ENCODE peak calls at places on chromosomes 16 and 17, in nine cellular contexts. P is IMR-90; X is amniotic stem cell; Q is A549; I is small intestine; W is CD4-positive, CD25-positive, alpha-beta regulatory T cell; O is activated T-cell treated with anti-CD3 and anti-CD28 coated beads for 48 hours; K is kidney tubule cell; B is NCI-H1417. V is an unnamed sample.

GRCh38 chr16:57004387-57005250 is 15.3 kb downstream of the NLRC5 start:
- DNase-seq in Q (no peak), B (no peak), W (no peak), X (no peak), O (no peak), K (no peak), P (no peak), I (no peak), V (no peak)

GRCh38 chr17:68356520-68356919 is 65.2 kb downstream of the ARSG start:
- DNase-seq in B (no peak), X (no peak), P (no peak), Q (no peak), I (peak; percentile 69), O (peak; percentile 52), W (peak; percentile 26), K (no peak), V (peak; percentile 42)

GRCh38 chr17:80790981-80791742 is 200.5 kb upstream of the CHMP6 start:
- DNase-seq in B (no peak), X (no peak), W (no peak), I (no peak), P (no peak), K (no peak), O (no peak), Q (no peak), V (peak; percentile 30)

GRCh38 chr17:28841901-28842281 is 699 bp downstream of the FAM222B start:
- DNase-seq in B (no peak), W (no peak), P (no peak), O (no peak), I (peak; percentile 87), K (peak; percentile 17), Q (peak; percentile 42), X (no peak), V (no peak)

GRCh38 chr16:70493863-70494770 is 29.2 kb downstream of the COG4 start:
- DNase-seq in B (no peak), Q (no peak), O (no peak), X (no peak), P (peak; percentile 28), K (no peak), I (no peak), W (no peak), V (no peak)

GRCh38 chr16:82169861-82170845 is at the start of gene MPHOSPH6:
- DNase-seq in P (peak; percentile 86), I (peak; percentile 91), K (peak; percentile 92), B (peak; percentile 94), Q (peak; percentile 77), W (peak; percentile 84), O (peak; percentile 92), X (peak; percentile 82), V (peak; percentile 89)

GRCh38 chr17:9175700-9176467 is 154.6 kb downstream of the NTN1 start:
- DNase-seq in B (no peak), P (no peak), K (no peak), Q (no peak), I (no peak), X (no peak), O (peak; percentile 4), W (no peak), V (no peak)

GRCh38 chr17:80916246-80916645 is 75.4 kb upstream of the CHMP6 start:
- DNase-seq in W (no peak), I (no peak), O (no peak), X (no peak), K (no peak), Q (no peak), P (no peak), B (no peak), V (no peak)

GRCh38 chr17:46147167-46147749 is 46.0 kb downstream of the KANSL1 start:
- DNase-seq in K (no peak), B (no peak), I (no peak), W (no peak), P (no peak), O (peak; percentile 22), Q (no peak), X (no peak), V (no peak)

GRCh38 chr16:57803413-57803990 is 1.2 kb upstream of the KIFC3 start:
- DNase-seq in I (no peak), O (no peak), K (no peak), B (peak; percentile 28), X (no peak), Q (no peak), W (no peak), P (no peak), V (no peak)

GRCh38 chr16:82011199-82011641 is at the start of gene SDR42E1:
- DNase-seq in X (no peak), P (no peak), Q (peak; percentile 21), O (peak; percentile 48), B (peak; percentile 11), K (peak; percentile 82), W (peak; percentile 44), I (peak; percentile 88), V (peak; percentile 78)